ENCODE peak calls at places on chromosomes 12 and 14, in four cellular contexts. One of them, this sample, is unnamed.

GRCh38 chr14:94392510-94392935 is 4.1 kb upstream of the SERPINA1 start:
- DNase-seq in tibial artery: no peak
- DNase-seq in cardiac muscle cell: no peak
- DNase-seq in stimulated activated CD4-positive, alpha-beta T cell treated with anti-CD3 and anti-CD28 coated beads, Interleukin-2, amount 100 ng/mL, for 48 hours: no peak
- DNase-seq in this sample: peak

GRCh38 chr12:116559080-116559329 is 176 bp upstream of the MAP1LC3B2 start:
- DNase-seq in tibial artery: no peak
- DNase-seq in cardiac muscle cell: no peak
- DNase-seq in stimulated activated CD4-positive, alpha-beta T cell treated with anti-CD3 and anti-CD28 coated beads, Interleukin-2, amount 100 ng/mL, for 48 hours: peak
- DNase-seq in this sample: no peak

GRCh38 chr14:102594514-102595175 is 2.2 kb downstream of the RCOR1 start:
- DNase-seq in cardiac muscle cell: peak
- DNase-seq in tibial artery: no peak
- DNase-seq in stimulated activated CD4-positive, alpha-beta T cell treated with anti-CD3 and anti-CD28 coated beads, Interleukin-2, amount 100 ng/mL, for 48 hours: peak
- DNase-seq in this sample: peak

GRCh38 chr14:101241807-101242278 is 319.5 kb upstream of the DIO3 start:
- DNase-seq in stimulated activated CD4-positive, alpha-beta T cell treated with anti-CD3 and anti-CD28 coated beads, Interleukin-2, amount 100 ng/mL, for 48 hours: no peak
- DNase-seq in tibial artery: no peak
- DNase-seq in cardiac muscle cell: no peak
- DNase-seq in this sample: no peak

GRCh38 chr14:71324767-71325272 is 417.6 kb downstream of the PCNX1 start:
- DNase-seq in stimulated activated CD4-positive, alpha-beta T cell treated with anti-CD3 and anti-CD28 coated beads, Interleukin-2, amount 100 ng/mL, for 48 hours: no peak
- DNase-seq in tibial artery: no peak
- DNase-seq in cardiac muscle cell: peak
- DNase-seq in this sample: no peak

GRCh38 chr12:88163371-88163770 is 21.3 kb downstream of the TMTC3 start:
- DNase-seq in stimulated activated CD4-positive, alpha-beta T cell treated with anti-CD3 and anti-CD28 coated beads, Interleukin-2, amount 100 ng/mL, for 48 hours: no peak
- DNase-seq in cardiac muscle cell: no peak
- DNase-seq in tibial artery: no peak
- DNase-seq in this sample: no peak

GRCh38 chr12:93167841-93168492 is 209.8 kb upstream of the NUDT4 start:
- DNase-seq in cardiac muscle cell: peak
- DNase-seq in tibial artery: no peak
- DNase-seq in stimulated activated CD4-positive, alpha-beta T cell treated with anti-CD3 and anti-CD28 coated beads, Interleukin-2, amount 100 ng/mL, for 48 hours: peak
- DNase-seq in this sample: no peak

GRCh38 chr14:89138846-89139245 is 278.2 kb downstream of the FOXN3 start:
- DNase-seq in tibial artery: no peak
- DNase-seq in stimulated activated CD4-positive, alpha-beta T cell treated with anti-CD3 and anti-CD28 coated beads, Interleukin-2, amount 100 ng/mL, for 48 hours: no peak
- DNase-seq in cardiac muscle cell: no peak
- DNase-seq in this sample: no peak

GRCh38 chr12:18171571-18171970 is 81.6 kb upstream of the RERGL start:
- DNase-seq in cardiac muscle cell: no peak
- DNase-seq in stimulated activated CD4-positive, alpha-beta T cell treated with anti-CD3 and anti-CD28 coated beads, Interleukin-2, amount 100 ng/mL, for 48 hours: no peak
- DNase-seq in tibial artery: no peak
- DNase-seq in this sample: no peak

This sample was measured in gastrocnemius medialis.